ENCODE peak calls at places on chromosomes 6 and 20, in seven cellular contexts. A is fibroblast of lung, E is nephron progenitor cell, M is cardiac muscle cell, S is choroid plexus epithelial cell, N is tibial artery, Y is brain microvascular endothelial cell. K is an unnamed sample.
A peak's percentile ranks its signal among the peaks of the same experiment; 100 is the strongest.

GRCh38 chr20:59977086-59977485 is 18.9 kb downstream of the CDH26 start:
- DNase-seq in E (no peak), N (no peak), S (no peak), M (no peak), A (no peak), Y (no peak), K (no peak)

GRCh38 chr6:128307671-128308070 is 212.7 kb downstream of the PTPRK start:
- DNase-seq in A (peak; percentile 24), Y (peak; percentile 45), M (no peak), E (no peak), S (no peak), N (no peak), K (no peak)

GRCh38 chr6:36692861-36693702 is 4.5 kb upstream of the RAB44 start:
- DNase-seq in A (no peak), M (peak; percentile 67), E (no peak), N (peak; percentile 85), Y (no peak), S (no peak), K (no peak)

GRCh38 chr20:23654722-23655121 is 17.0 kb upstream of the CST3 start:
- DNase-seq in Y (no peak), S (no peak), M (no peak), E (no peak), A (no peak), N (no peak), K (no peak)

GRCh38 chr20:46354207-46354555 is 45.9 kb upstream of the CDH22 start:
- DNase-seq in Y (no peak), A (no peak), N (no peak), S (no peak), M (no peak), E (no peak), K (no peak)

GRCh38 chr6:41360314-41360685 is 24.9 kb downstream of the NCR2 start:
- DNase-seq in E (no peak), M (no peak), N (no peak), Y (no peak), S (no peak), A (no peak), K (no peak)

GRCh38 chr6:56671651-56672461 is 29.2 kb upstream of the DST start:
- DNase-seq in S (no peak), A (no peak), M (peak; percentile 22), Y (no peak), N (peak; percentile 68), E (no peak), K (no peak)

GRCh38 chr6:52612336-52613096 is 35.7 kb upstream of the TRAM2 start:
- DNase-seq in N (no peak), S (peak; percentile 36), Y (no peak), M (peak; percentile 32), A (peak; percentile 42), E (no peak), K (no peak)

GRCh38 chr6:31299947-31300346 is 28.1 kb upstream of the HLA-C start:
- DNase-seq in E (no peak), S (no peak), M (no peak), Y (no peak), N (no peak), A (no peak), K (no peak)

GRCh38 chr6:170523256-170524187 is 29.6 kb downstream of the PSMB1 start:
- DNase-seq in A (no peak), N (no peak), M (no peak), Y (no peak), S (no peak), E (no peak), K (no peak)

GRCh38 chr6:163866192-163866591 is 451.7 kb downstream of the QKI start:
- DNase-seq in M (no peak), E (no peak), N (no peak), A (no peak), Y (no peak), S (no peak), K (no peak)

GRCh38 chr6:42539135-42539534 is 24.7 kb upstream of the UBR2 start:
- DNase-seq in E (no peak), S (no peak), A (no peak), N (no peak), M (no peak), Y (no peak), K (no peak)

GRCh38 chr6:164042212-164042611 is 627.7 kb downstream of the QKI start:
- DNase-seq in E (no peak), N (no peak), A (no peak), M (peak; percentile 57), S (no peak), Y (no peak), K (no peak)

GRCh38 chr6:29107758-29108157 is at the start of gene OR2J3:
- DNase-seq in Y (no peak), M (no peak), N (no peak), E (no peak), S (no peak), A (no peak), K (no peak)

GRCh38 chr6:29112135-29112534 is 4.3 kb downstream of the OR2J3 start:
- DNase-seq in M (no peak), E (no peak), S (no peak), Y (no peak), A (no peak), N (no peak), K (no peak)
- TF ChIP-seq CTCF in M (no peak), E (no peak), S (no peak), Y (no peak), A (no peak), N (no peak), K (no peak)

GRCh38 chr6:140052757-140053729 is 678.6 kb upstream of the CITED2 start:
- DNase-seq in N (no peak), S (peak; percentile 76), Y (peak; percentile 51), E (no peak), A (peak; percentile 46), M (peak; percentile 61), K (no peak)
- TF ChIP-seq CTCF in N (no peak), S (peak; percentile 55), Y (peak; percentile 54), E (peak; percentile 22), A (peak; percentile 36), M (peak; percentile 51), K (peak; percentile 50)

GRCh38 chr6:20946037-20946436 is 411.8 kb downstream of the CDKAL1 start:
- DNase-seq in N (no peak), A (peak; percentile 71), S (peak; percentile 73), M (peak; percentile 38), E (no peak), Y (peak; percentile 38), K (no peak)
- TF ChIP-seq CTCF in N (no peak), A (peak; percentile 31), S (peak; percentile 50), M (peak; percentile 19), E (no peak), Y (peak; percentile 30), K (no peak)

GRCh38 chr6:158244373-158244772 is 67.9 kb upstream of the TULP4 start:
- DNase-seq in Y (no peak), N (no peak), E (no peak), S (no peak), M (no peak), A (no peak), K (no peak)

GRCh38 chr6:158237656-158238055 is 69.5 kb downstream of the GTF2H5 start:
- DNase-seq in N (no peak), Y (no peak), M (no peak), S (no peak), E (no peak), A (no peak), K (no peak)

DNA sequence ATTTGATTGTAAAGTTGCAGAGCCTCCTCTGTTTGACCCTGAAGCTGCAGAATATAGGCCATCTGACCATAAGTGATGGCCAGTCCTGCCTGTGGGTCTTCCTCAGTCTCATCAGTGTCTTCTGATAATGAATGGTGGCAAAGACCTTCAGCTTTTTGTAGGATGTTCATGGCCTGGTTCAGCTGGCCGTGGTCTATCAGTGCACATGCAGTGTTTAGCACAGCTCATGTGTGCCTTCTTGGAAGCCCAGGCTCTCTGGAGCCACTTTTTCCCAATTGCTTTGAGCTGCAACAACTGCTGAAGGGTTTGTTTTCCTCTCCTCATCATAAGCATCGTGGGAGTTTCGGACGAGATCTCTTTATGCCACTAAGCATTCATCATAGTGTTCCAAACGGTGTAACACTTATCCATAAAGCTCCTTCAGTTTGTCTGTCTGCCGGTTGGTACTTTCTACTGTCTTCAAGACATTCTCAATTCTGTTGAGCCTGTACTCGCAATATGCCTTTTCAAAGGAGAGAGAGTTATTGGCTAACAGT is 70.1 kb upstream of the TULP4 start:
- DNase-seq in Y (no peak), A (no peak), E (no peak), N (no peak), M (no peak), S (no peak), K (no peak)
- TF ChIP-seq CTCF in Y (no peak), A (no peak), E (no peak), N (no peak), M (no peak), S (no peak), K (no peak)

GRCh38 chr20:35947489-35947888 is 6.8 kb downstream of the SCAND1 start:
- DNase-seq in M (peak; percentile 23), E (peak; percentile 8), N (no peak), A (peak; percentile 17), S (peak; percentile 50), Y (no peak), K (no peak)
- TF ChIP-seq CTCF in M (peak; percentile 40), E (no peak), N (no peak), A (no peak), S (peak; percentile 62), Y (peak; percentile 64), K (peak; percentile 40)

K was measured in neural crest cell.